ENCODE peak calls at places on chromosomes 11 and 22, in seven cellular contexts. I, R, S, D, O, J and B are unnamed samples. For H3K36me3, the result is how much of the 10 kb centered on the place peaks cover.

GRCh38 chr11:33636104-33636503 is 64.5 kb downstream of the C11orf91 start:
- DNase-seq in I (peak), R (no peak), S (peak), D (no peak), O (no peak), J (no peak), B (no peak)

GRCh38 chr22:17773606-17774205 is 563 bp downstream of the BID start:
- DNase-seq in I (peak), R (peak), S (peak), D (no peak), O (no peak), J (peak), B (peak)

GRCh38 chr11:93484716-93485115 is 58.5 kb downstream of the SMCO4 start:
- DNase-seq in I (peak), R (no peak), S (no peak), D (no peak), O (no peak), J (no peak), B (no peak)

GRCh38 chr11:61054927-61055562 is 47.2 kb upstream of the CD5 start:
- DNase-seq in I (no peak), R (no peak), S (no peak), D (no peak), O (no peak), J (no peak), B (no peak)

GRCh38 chr11:75560644-75561043 is 1.4 kb upstream of the SERPINH1 start:
- DNase-seq in I (peak), R (no peak), S (no peak), D (no peak), O (no peak), J (peak), B (no peak)

GRCh38 chr22:24339452-24339747 is 68.8 kb downstream of the SPECC1L start:
- DNase-seq in I (no peak), R (no peak), S (no peak), D (no peak), O (no peak), J (no peak), B (no peak)

GRCh38 chr11:69689484-69690319 is 14.1 kb downstream of the FGF19 start:
- DNase-seq in I (no peak), R (no peak), S (no peak), D (no peak), O (no peak), J (no peak), B (no peak)

GRCh38 chr11:1953489-1954284 is 6.6 kb downstream of the MRPL23 start:
- DNase-seq in I (no peak), R (no peak), S (peak), D (no peak), O (peak), J (no peak), B (no peak)

GRCh38 chr11:5605849-5606248 is 9.4 kb downstream of the TRIM6 start:
- DNase-seq in I (peak), R (no peak), S (peak), D (peak), O (no peak), J (peak), B (no peak)

DNA sequence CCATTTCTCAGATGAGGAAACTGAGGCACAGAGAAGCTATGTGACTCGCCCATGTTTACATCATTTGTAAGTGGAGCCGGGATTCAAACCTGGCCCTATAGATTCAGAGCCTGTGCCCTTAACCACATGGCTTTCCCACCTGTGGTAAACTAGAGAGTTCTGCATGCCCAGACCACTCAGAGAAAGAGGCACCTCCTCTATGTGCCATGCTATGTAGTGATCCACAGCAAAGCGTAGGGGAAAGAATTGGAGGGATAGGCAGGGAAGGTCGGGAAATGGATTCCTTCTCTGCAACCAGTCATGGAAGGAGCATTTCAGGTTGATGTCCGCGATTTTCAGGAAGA is 15.4 kb upstream of the POU2AF2 start:
- DNase-seq in I (no peak), R (no peak), S (no peak), D (no peak), O (no peak), J (no peak), B (no peak)
- H3K4me3 ChIP-seq in I (peak), R (peak), S (no peak), D (peak), O (no peak), J (no peak), B (no peak)

GRCh38 chr11:3088806-3089205 is 31.6 kb upstream of the CARS1 start:
- DNase-seq in I (no peak), R (no peak), S (no peak), D (no peak), O (no peak), J (no peak), B (peak)
- H3K36me3 ChIP-seq in I (under half), R (under half), S (under half), D (under half), O (half or more), J (under half), B (under half)

DNA sequence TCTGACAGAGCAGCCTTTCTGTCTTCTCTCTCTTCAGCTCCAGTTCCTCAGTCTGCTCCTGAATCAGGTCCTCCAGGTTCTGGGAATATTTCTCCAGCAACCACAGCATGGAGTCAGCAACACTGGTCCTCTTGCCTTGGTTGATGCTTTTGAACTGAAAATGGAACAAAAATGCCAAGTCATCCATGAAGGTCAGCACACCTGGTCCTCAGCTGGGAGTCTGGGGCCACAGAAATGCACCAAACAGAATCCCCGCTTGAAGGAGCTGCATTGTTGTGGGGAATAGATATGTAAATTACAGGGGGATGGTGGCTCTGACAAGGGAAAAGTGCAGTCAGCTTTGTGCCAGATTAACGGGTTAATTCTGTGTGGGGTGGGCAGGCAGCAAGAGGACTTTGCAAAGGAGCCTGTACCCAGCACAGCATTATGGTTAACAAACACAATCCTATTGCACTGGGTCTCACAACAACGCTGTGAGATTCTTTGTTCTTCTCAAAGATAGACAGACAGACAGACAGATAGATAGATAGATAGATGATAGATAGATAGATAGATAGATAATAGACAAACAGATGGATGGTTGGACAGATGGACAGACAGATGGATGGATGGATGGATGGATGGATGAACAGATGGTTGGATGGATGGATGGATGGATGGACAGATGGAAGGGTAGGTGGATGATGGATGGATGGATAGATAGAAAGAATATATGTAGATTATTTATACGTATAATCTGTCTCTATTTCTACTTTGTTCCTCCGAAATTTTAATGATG is 33.8 kb upstream of the LRRC32 start:
- DNase-seq in I (no peak), R (no peak), S (no peak), D (no peak), O (no peak), J (no peak), B (no peak)
- H3K4me3 ChIP-seq in I (no peak), R (no peak), S (no peak), D (no peak), O (no peak), J (no peak), B (no peak)

GRCh38 chr11:10758959-10759358 is 7.9 kb downstream of the CTR9 start:
- DNase-seq in I (peak), R (no peak), S (no peak), D (no peak), O (no peak), J (no peak), B (no peak)
- H3K36me3 ChIP-seq in I (half or more), R (under half), S (under half), D (under half), O (under half), J (half or more), B (under half)

DNA sequence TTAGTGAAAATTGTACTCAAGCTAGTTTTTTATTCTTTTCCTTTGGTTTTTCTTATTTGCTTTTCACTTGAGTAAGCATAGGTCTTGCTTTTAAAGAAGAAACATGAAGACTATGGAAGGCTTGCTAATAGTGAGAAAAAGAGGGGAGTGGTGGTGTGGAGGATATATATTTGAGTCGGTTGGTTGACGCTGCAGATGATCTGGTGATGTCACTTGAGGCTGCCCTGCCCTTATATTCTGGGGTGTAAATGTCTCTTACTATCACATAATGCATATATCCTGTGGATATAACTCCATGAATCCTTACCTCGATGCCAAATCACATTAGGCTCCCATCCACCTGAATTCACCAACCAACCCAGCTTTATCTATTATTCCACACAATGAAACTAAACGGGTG is 2.9 kb downstream of the GRIA4 start:
- DNase-seq in I (no peak), R (no peak), S (no peak), D (no peak), O (no peak), J (peak), B (no peak)
- H3K4me3 ChIP-seq in I (no peak), R (no peak), S (no peak), D (no peak), O (no peak), J (no peak), B (no peak)

GRCh38 chr11:108233277-108233945 is 10.5 kb downstream of the ATM start:
- DNase-seq in I (no peak), R (no peak), S (no peak), D (no peak), O (no peak), J (peak), B (no peak)
- H3K36me3 ChIP-seq in I (under half), R (under half), S (under half), D (under half), O (half or more), J (half or more), B (under half)

GRCh38 chr11:63282579-63282978 is 39.2 kb upstream of the SLC22A25 start:
- DNase-seq in I (no peak), R (no peak), S (no peak), D (no peak), O (no peak), J (no peak), B (no peak)
- H3K4me3 ChIP-seq in I (no peak), R (no peak), S (no peak), D (no peak), O (no peak), J (no peak), B (no peak)

DNA sequence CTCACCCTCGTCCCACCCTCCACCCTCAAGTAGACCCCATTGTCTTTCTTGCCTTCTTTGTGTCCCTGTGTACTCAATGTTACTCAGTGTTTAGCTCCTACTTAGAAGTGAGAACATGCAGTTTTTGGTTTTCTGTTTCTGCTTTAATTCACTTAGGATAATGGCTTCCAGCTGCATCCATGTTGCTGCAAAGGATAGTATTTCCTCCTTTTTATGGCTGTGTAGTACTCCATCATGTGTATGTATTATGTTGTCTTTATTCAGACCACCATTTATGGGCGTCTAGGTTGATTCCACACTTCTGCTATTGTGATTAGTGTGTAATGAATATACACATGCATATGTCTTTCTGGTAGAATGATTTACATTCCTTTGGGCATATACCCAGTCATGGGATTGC is 73.6 kb downstream of the SIK2 start:
- DNase-seq in I (no peak), R (no peak), S (no peak), D (no peak), O (no peak), J (no peak), B (no peak)
- H3K36me3 ChIP-seq in I (under half), R (under half), S (under half), D (under half), O (half or more), J (under half), B (under half)

GRCh38 chr22:19940536-19941364 is 822 bp upstream of the COMT start:
- DNase-seq in I (peak), R (no peak), S (no peak), D (no peak), O (no peak), J (no peak), B (no peak)
- H3K4me3 ChIP-seq in I (peak), R (peak), S (peak), D (peak), O (peak), J (peak), B (peak)

GRCh38 chr11:59079089-59079488 is 7.0 kb upstream of the GLYATL1B start:
- DNase-seq in I (no peak), R (no peak), S (no peak), D (no peak), O (no peak), J (no peak), B (no peak)

GRCh38 chr11:59078435-59078834 is 7.7 kb upstream of the GLYATL1B start:
- DNase-seq in I (no peak), R (no peak), S (no peak), D (no peak), O (no peak), J (no peak), B (no peak)

DNA sequence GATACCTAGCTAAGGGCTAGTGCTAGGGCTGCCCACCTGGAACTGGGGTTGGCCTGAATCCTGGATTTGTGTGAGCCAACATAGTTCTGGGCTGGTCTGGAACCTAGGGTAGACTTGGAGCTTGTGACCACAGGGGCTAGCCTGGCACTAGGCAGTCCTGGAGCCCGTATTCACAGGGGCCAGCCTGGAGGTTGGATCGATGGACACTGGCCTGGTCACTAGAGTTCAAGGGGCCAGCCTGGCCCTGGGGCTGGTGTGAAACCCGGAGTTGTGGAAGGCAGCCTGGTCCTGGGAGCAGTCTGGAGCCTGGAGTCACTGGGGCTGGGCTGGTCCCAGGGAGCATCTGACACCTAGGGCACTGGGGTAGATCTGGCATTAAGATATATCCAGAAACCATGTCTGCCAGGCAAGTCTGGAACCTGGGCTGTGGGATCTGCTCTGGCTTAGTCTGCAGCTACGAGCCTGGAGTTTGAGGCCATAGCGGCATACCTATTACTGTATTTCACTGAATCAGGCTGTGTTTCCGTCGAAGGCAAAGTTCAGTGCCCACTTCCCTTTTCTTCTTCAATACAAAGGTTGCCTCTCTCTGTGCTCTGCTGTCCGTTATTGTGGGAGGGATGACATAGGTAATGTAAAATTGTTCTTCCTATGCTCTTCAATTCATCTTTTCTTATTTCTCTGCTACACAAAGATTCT is 9.1 kb upstream of the GLYATL1B start:
- DNase-seq in I (no peak), R (no peak), S (no peak), D (no peak), O (no peak), J (no peak), B (no peak)
- H3K36me3 ChIP-seq in I (under half), R (under half), S (under half), D (under half), O (under half), J (under half), B (under half)